ENCODE peak calls at places on chromosomes 16 and 17, in ten cellular contexts. S, N, J, Q, M, Y, K, Z, L and V are unnamed samples.
A peak's percentile ranks its signal among the peaks of the same experiment; 100 is the strongest.

GRCh38 chr17:7191571-7192270 is 12.6 kb upstream of the ASGR1 start:
- DNase-seq in Q (no peak), S (no peak), J (peak; percentile 24), Z (peak; percentile 94), L (peak; percentile 38), Y (no peak), M (peak; percentile 66), N (no peak), K (no peak), V (no peak)

GRCh38 chr17:28503420-28503819 is 2.7 kb upstream of the FOXN1 start:
- DNase-seq in S (no peak), Y (no peak), J (no peak), M (no peak), Q (no peak), L (no peak), N (no peak), K (no peak), Z (no peak), V (no peak)

GRCh38 chr17:1056761-1057160 is 59.8 kb downstream of the TIMM22 start:
- DNase-seq in K (no peak), M (no peak), Q (no peak), N (no peak), S (no peak), L (no peak), Z (no peak), Y (peak; percentile 40), J (no peak), V (no peak)

GRCh38 chr17:81434079-81434478 is 38.8 kb downstream of the BAHCC1 start:
- DNase-seq in N (no peak), Z (no peak), S (peak; percentile 48), Q (no peak), M (no peak), K (no peak), L (no peak), Y (no peak), J (no peak), V (no peak)

GRCh38 chr17:65013613-65014391 is 42.7 kb downstream of the GNA13 start:
- DNase-seq in K (peak; percentile 54), Y (no peak), S (no peak), Q (peak; percentile 84), J (no peak), M (peak; percentile 33), Z (no peak), N (no peak), L (no peak), V (no peak)

GRCh38 chr16:65287307-65287706 is 165.4 kb upstream of the CDH11 start:
- DNase-seq in Q (no peak), S (no peak), M (no peak), Y (no peak), K (no peak), J (no peak), Z (no peak), L (no peak), N (no peak), V (no peak)

GRCh38 chr16:86510465-86511261 is at the start of gene FOXF1:
- DNase-seq in K (peak; percentile 28), N (no peak), M (no peak), S (peak; percentile 35), J (no peak), Y (peak; percentile 50), Z (peak; percentile 64), L (no peak), Q (peak; percentile 32), V (no peak)

GRCh38 chr17:47651704-47652103 is 2.0 kb downstream of the KPNB1 start:
- DNase-seq in J (no peak), N (no peak), M (no peak), Q (no peak), S (no peak), Z (no peak), K (no peak), L (no peak), Y (no peak), V (no peak)

GRCh38 chr17:1010586-1010985 is 13.7 kb downstream of the TIMM22 start:
- DNase-seq in L (no peak), M (no peak), J (no peak), Q (no peak), Z (no peak), N (no peak), Y (peak; percentile 49), S (no peak), K (no peak), V (no peak)

GRCh38 chr17:5219536-5219935 is 15.1 kb downstream of the SCIMP start:
- DNase-seq in N (no peak), S (no peak), K (no peak), Q (peak; percentile 8), M (no peak), Y (no peak), Z (no peak), J (no peak), L (no peak), V (no peak)

GRCh38 chr16:35011-35775 is 18.2 kb downstream of the POLR3K start:
- DNase-seq in Z (peak; percentile 0), Q (no peak), J (no peak), N (no peak), K (no peak), S (no peak), Y (no peak), M (no peak), L (peak; percentile 37), V (no peak)

GRCh38 chr17:48723555-48724239 is 712 bp downstream of the PRAC2 start:
- DNase-seq in L (no peak), S (peak; percentile 18), M (no peak), K (peak; percentile 36), Z (peak; percentile 88), Q (no peak), J (no peak), Y (no peak), N (no peak), V (no peak)

GRCh38 chr16:19745286-19746018 is 27.4 kb downstream of the IQCK start:
- DNase-seq in M (no peak), S (no peak), Q (no peak), Y (no peak), K (no peak), L (no peak), J (no peak), Z (no peak), N (no peak), V (no peak)

GRCh38 chr16:89136931-89137330 is 34.6 kb upstream of the CDH15 start:
- DNase-seq in N (no peak), Z (no peak), Q (no peak), L (no peak), Y (no peak), S (no peak), J (no peak), M (no peak), K (no peak), V (no peak)

GRCh38 chr17:57084802-57085447 is at the start of gene AKAP1:
- DNase-seq in Z (peak; percentile 98), M (peak; percentile 99), N (peak; percentile 82), K (peak; percentile 97), S (peak; percentile 97), J (peak; percentile 89), Q (peak; percentile 94), L (peak; percentile 98), Y (peak; percentile 98), V (peak; percentile 96)

GRCh38 chr17:80732268-80732667 is 187.6 kb downstream of the RPTOR start:
- DNase-seq in K (no peak), J (no peak), L (no peak), Z (no peak), N (no peak), Q (no peak), M (no peak), Y (no peak), S (no peak), V (no peak)

GRCh38 chr17:2926019-2926650 is 129.9 kb downstream of the RAP1GAP2 start:
- DNase-seq in Q (peak; percentile 94), S (no peak), J (no peak), M (no peak), K (no peak), N (no peak), Z (no peak), Y (no peak), L (no peak), V (no peak)

GRCh38 chr17:78390241-78391050 is 12.0 kb downstream of the PGS1 start:
- DNase-seq in J (no peak), Q (no peak), N (no peak), K (no peak), M (peak; percentile 69), S (peak; percentile 14), Z (peak; percentile 63), Y (no peak), L (no peak), V (no peak)

GRCh38 chr17:9520649-9521435 is 54.8 kb downstream of the STX8 start:
- DNase-seq in S (no peak), L (no peak), M (no peak), Z (no peak), K (no peak), N (no peak), Y (no peak), Q (no peak), J (no peak), V (no peak)

GRCh38 chr17:66655861-66656260 is 179.1 kb upstream of the CACNG5 start:
- DNase-seq in Q (peak; percentile 96), J (no peak), L (no peak), Z (no peak), Y (no peak), M (no peak), K (peak; percentile 22), S (no peak), N (no peak), V (no peak)
- H3K27ac ChIP-seq in Q (peak overlapping the region; percentile 49), J (peak overlapping the region; percentile 79), L (no peak overlapping the region), Z (no peak overlapping the region), Y (no peak overlapping the region), M (no peak overlapping the region), K (no peak overlapping the region), S (no peak overlapping the region), N (no peak overlapping the region), V (no peak overlapping the region)

GRCh38 chr17:58527949-58528348 is 13.5 kb upstream of the MTMR4 start:
- DNase-seq in J (no peak), Z (no peak), L (no peak), Q (peak; percentile 49), K (no peak), Y (no peak), N (no peak), S (no peak), M (no peak), V (no peak)
- H3K4me1 ChIP-seq in J (peaks cover 10% of the 10 kb centered on the region), Z (peaks cover 12% of the 10 kb centered on the region), L (no peaks in the 10 kb centered on the region), Q (peaks cover 39% of the 10 kb centered on the region), K (peaks cover 9% of the 10 kb centered on the region), Y (peaks cover 6% of the 10 kb centered on the region), N (peaks cover 4% of the 10 kb centered on the region), S (peaks cover 69% of the 10 kb centered on the region), M (peaks cover 12% of the 10 kb centered on the region), V (no peaks in the 10 kb centered on the region)

GRCh38 chr17:62995377-62995885 is 29.4 kb downstream of the TANC2 start:
- DNase-seq in Z (peak; percentile 69), Y (no peak), M (peak; percentile 31), K (peak; percentile 49), L (peak; percentile 2), N (no peak), S (no peak), Q (peak; percentile 43), J (no peak), V (no peak)
- H3K27ac ChIP-seq in Z (no peak overlapping the region), Y (no peak overlapping the region), M (no peak overlapping the region), K (no peak overlapping the region), L (no peak overlapping the region), N (no peak overlapping the region), S (no peak overlapping the region), Q (no peak overlapping the region), J (no peak overlapping the region), V (no peak overlapping the region)

DNA sequence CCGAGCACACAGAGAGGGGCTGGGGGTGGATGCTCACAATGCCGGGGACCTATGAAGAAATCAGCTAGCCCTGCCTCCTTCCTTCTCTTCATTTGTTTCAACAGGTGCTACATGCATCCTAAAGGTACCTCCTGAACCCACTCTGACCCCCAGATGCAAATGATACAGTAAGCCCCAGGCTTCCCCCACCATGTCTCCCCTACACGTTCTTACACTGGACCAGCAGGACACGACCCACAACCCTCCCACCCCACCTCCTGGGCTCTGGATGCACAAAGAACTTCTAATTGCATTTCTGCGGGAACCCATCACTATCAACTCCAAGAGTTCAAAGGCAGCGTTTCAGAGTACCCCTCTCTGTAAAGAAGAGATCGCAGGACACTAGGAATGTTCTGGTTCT is 2.1 kb downstream of the XYLT1 start:
- DNase-seq in N (no peak), Y (no peak), L (peak; percentile 55), Z (no peak), Q (no peak), M (no peak), S (no peak), J (no peak), K (no peak), V (no peak)
- H3K4me1 ChIP-seq in N (no peaks in the 10 kb centered on the region), Y (peaks cover 3% of the 10 kb centered on the region), L (peaks cover 49% of the 10 kb centered on the region), Z (peaks cover 52% of the 10 kb centered on the region), Q (peaks cover 28% of the 10 kb centered on the region), M (peaks cover 34% of the 10 kb centered on the region), S (peaks cover 10% of the 10 kb centered on the region), J (peaks cover 21% of the 10 kb centered on the region), K (peaks cover 34% of the 10 kb centered on the region), V (peaks cover 39% of the 10 kb centered on the region)